ENCODE peak calls at places on chromosomes 1 and 21, in five cellular contexts. Y is H1, O is NT2/D1, J is HepG2, H is GM12878. L is an unnamed sample.

GRCh38 chr1:17280894-17281293 is 27.1 kb upstream of the PADI4 start:
- DNase-seq in Y (no peak), O (no peak), J (no peak), H (no peak), L (no peak)

GRCh38 chr1:227343727-227344551 is 25.6 kb upstream of the CDC42BPA start:
- DNase-seq in Y (no peak), O (no peak), J (no peak), H (no peak), L (no peak)

GRCh38 chr1:8314346-8315280 is 3.3 kb upstream of the SLC45A1 start:
- DNase-seq in Y (peak; percentile 86), O (peak; percentile 68), J (peak; percentile 73), H (peak; percentile 11), L (peak; percentile 86)

GRCh38 chr1:93604411-93604810 is 77.2 kb downstream of the BCAR3 start:
- DNase-seq in Y (no peak), O (no peak), J (peak; percentile 35), H (no peak), L (no peak)

GRCh38 chr1:241857131-241857530 is 9.1 kb downstream of the EXO1 start:
- DNase-seq in Y (no peak), O (no peak), J (no peak), H (no peak), L (no peak)

GRCh38 chr1:37932759-37933158 is 14.1 kb downstream of the INPP5B start:
- DNase-seq in Y (no peak), O (no peak), J (no peak), H (no peak), L (no peak)

GRCh38 chr1:207282496-207283380 is 38.7 kb upstream of the CD55 start:
- DNase-seq in Y (no peak), O (no peak), J (no peak), H (no peak), L (no peak)

GRCh38 chr21:32456497-32456918 is 44.0 kb downstream of the EVA1C start:
- DNase-seq in Y (no peak), O (no peak), J (no peak), H (no peak), L (no peak)

GRCh38 chr1:237832803-237833202 is 57.9 kb downstream of the ZP4 start:
- DNase-seq in Y (no peak), O (no peak), J (no peak), H (no peak), L (no peak)

GRCh38 chr1:231919900-231920299 is 293.3 kb downstream of the DISC1 start:
- DNase-seq in Y (no peak), O (no peak), J (no peak), H (no peak), L (no peak)
- TF ChIP-seq SUZ12 in Y (no peak), O (no peak), J (no peak), H (no peak), L (no peak)

GRCh38 chr1:110008971-110009565 is 24.5 kb downstream of the AHCYL1 start:
- DNase-seq in Y (no peak), O (no peak), J (no peak), H (no peak), L (no peak)

GRCh38 chr1:110007458-110007857 is 22.9 kb downstream of the AHCYL1 start:
- DNase-seq in Y (no peak), O (no peak), J (no peak), H (no peak), L (no peak)

GRCh38 chr1:110012100-110012499 is 22.3 kb upstream of the STRIP1 start:
- DNase-seq in Y (no peak), O (no peak), J (no peak), H (peak; percentile 45), L (no peak)

GRCh38 chr1:110007045-110007444 is 22.5 kb downstream of the AHCYL1 start:
- DNase-seq in Y (no peak), O (no peak), J (no peak), H (no peak), L (no peak)

GRCh38 chr1:110011527-110012041 is 22.8 kb upstream of the STRIP1 start:
- DNase-seq in Y (peak; percentile 49), O (peak; percentile 40), J (peak; percentile 36), H (peak; percentile 84), L (peak; percentile 68)
- TF ChIP-seq SUZ12 in Y (no peak), O (no peak), J (no peak), H (no peak), L (no peak)

GRCh38 chr1:170407138-170407537 is 124.8 kb upstream of the GORAB start:
- DNase-seq in Y (no peak), O (no peak), J (no peak), H (no peak), L (no peak)

GRCh38 chr1:170415734-170416372 is 116.1 kb upstream of the GORAB start:
- DNase-seq in Y (no peak), O (no peak), J (no peak), H (no peak), L (no peak)

GRCh38 chr1:170414989-170415733 is 116.8 kb upstream of the GORAB start:
- DNase-seq in Y (no peak), O (no peak), J (no peak), H (no peak), L (no peak)

GRCh38 chr1:170407601-170408000 is 124.4 kb upstream of the GORAB start:
- DNase-seq in Y (no peak), O (no peak), J (no peak), H (no peak), L (no peak)

GRCh38 chr1:170410391-170411146 is 121.4 kb upstream of the GORAB start:
- DNase-seq in Y (no peak), O (no peak), J (no peak), H (no peak), L (no peak)
- TF ChIP-seq SUZ12 in Y (no peak), O (no peak), J (no peak), H (no peak), L (no peak)

GRCh38 chr21:44074315-44074958 is 32.8 kb upstream of the PWP2 start:
- DNase-seq in Y (no peak), O (no peak), J (no peak), H (no peak), L (no peak)

GRCh38 chr21:44072111-44072510 is 35.1 kb upstream of the PWP2 start:
- DNase-seq in Y (no peak), O (no peak), J (no peak), H (no peak), L (no peak)

GRCh38 chr21:44067011-44067839 is 40.0 kb upstream of the PWP2 start:
- DNase-seq in Y (no peak), O (no peak), J (peak; percentile 21), H (no peak), L (no peak)

GRCh38 chr21:44070391-44070790 is 36.8 kb upstream of the PWP2 start:
- DNase-seq in Y (no peak), O (no peak), J (no peak), H (no peak), L (no peak)

DNA sequence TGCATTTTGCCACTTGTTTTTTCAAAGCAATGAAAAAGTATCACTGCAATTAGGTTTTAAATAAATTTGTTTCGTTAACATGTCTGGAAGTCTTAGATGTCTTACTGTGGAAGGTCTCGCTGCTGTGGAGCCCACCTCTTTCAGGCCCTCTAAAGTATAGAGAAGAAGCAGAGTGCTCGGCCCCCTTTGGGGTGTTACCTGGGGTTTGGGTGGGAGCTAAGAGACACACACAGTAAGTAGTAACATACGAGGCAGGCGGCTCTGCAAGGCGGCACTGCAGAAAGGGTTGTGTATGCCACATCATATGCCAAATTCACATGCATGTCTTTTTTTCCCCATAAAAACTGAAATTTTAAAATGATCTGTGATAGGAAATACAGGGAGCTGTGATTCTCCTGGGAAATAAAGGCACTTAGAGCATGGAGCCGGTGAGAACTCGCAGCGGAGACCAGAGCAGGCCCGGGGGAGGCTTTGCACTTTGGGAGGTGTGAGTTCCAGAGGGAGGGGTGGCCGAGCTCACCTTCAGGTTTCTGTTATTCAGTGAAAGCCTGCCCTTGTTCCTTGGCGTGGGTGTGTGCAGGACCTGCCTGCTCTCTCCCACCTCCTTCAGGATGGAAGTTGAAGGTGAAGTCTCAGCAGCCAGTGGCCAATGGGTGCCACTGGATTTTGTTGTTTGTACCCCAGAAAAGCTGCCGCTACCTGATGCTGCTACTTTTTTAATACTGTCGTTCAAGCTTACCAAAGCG is 35.7 kb upstream of the PWP2 start:
- DNase-seq in Y (no peak), O (no peak), J (no peak), H (no peak), L (no peak)
- TF ChIP-seq SUZ12 in Y (no peak), O (no peak), J (no peak), H (no peak), L (no peak)

DNA sequence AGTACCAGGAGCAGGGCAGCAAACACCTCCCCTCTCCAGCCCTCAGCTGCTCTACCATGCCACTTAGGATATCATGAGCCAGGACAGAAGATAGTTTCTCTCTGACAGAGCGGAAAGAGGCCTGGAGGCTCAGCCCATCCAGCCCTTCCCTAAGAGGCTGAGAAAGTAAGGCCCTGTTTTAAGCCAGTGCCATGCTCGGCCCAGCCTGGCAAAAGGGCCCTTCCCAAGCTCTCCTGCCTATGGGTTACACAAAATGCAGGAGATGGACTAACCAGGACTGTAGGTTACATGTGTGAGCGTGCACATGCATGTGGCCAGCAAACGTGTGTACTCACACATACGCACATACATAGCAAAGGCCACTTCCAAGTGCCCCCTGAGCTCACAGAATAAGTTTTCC is 69.3 kb downstream of the UBE2T start:
- DNase-seq in Y (peak; percentile 37), O (no peak), J (no peak), H (no peak), L (no peak)
- TF ChIP-seq SUZ12 in Y (no peak), O (no peak), J (no peak), H (no peak), L (no peak)

GRCh38 chr1:220272841-220273090 is 513 bp upstream of the RAB3GAP2 start:
- DNase-seq in Y (no peak), O (no peak), J (no peak), H (no peak), L (no peak)

GRCh38 chr1:220278991-220279390 is 6.7 kb upstream of the RAB3GAP2 start:
- DNase-seq in Y (no peak), O (no peak), J (no peak), H (no peak), L (no peak)

GRCh38 chr1:220272047-220272840 is at the start of gene RAB3GAP2:
- DNase-seq in Y (peak; percentile 97), O (peak; percentile 96), J (peak; percentile 88), H (peak; percentile 89), L (peak; percentile 99)

GRCh38 chr1:220274122-220274855 is 2.0 kb upstream of the RAB3GAP2 start:
- DNase-seq in Y (no peak), O (peak; percentile 42), J (no peak), H (no peak), L (no peak)

GRCh38 chr1:220275430-220275829 is 3.2 kb upstream of the RAB3GAP2 start:
- DNase-seq in Y (no peak), O (no peak), J (no peak), H (no peak), L (no peak)
- TF ChIP-seq SUZ12 in Y (no peak), O (no peak), J (no peak), H (no peak), L (no peak)